ENCODE peak calls at places on chromosomes 12 and 14, in seven cellular contexts. One of them, this sample, is unnamed.

GRCh38 chr12:55842681-55843429 is at the start of gene MMP19:
- DNase-seq in HTR-8/SVneo: peak
- DNase-seq in NT2/D1: peak
- DNase-seq in psoas muscle: no peak
- DNase-seq in astrocyte: peak
- DNase-seq in coronary artery: no peak
- DNase-seq in progenitor cell of endocrine pancreas: no peak
- DNase-seq in this sample: no peak

GRCh38 chr12:71639341-71639760 is 24.3 kb downstream of the ZFC3H1 start:
- DNase-seq in HTR-8/SVneo: no peak
- DNase-seq in NT2/D1: no peak
- DNase-seq in coronary artery: no peak
- DNase-seq in astrocyte: no peak
- DNase-seq in psoas muscle: no peak
- DNase-seq in progenitor cell of endocrine pancreas: no peak
- DNase-seq in this sample: no peak

GRCh38 chr14:31083781-31084180 is 57.6 kb upstream of the STRN3 start:
- DNase-seq in NT2/D1: no peak
- DNase-seq in astrocyte: no peak
- DNase-seq in progenitor cell of endocrine pancreas: no peak
- DNase-seq in HTR-8/SVneo: no peak
- DNase-seq in psoas muscle: no peak
- DNase-seq in coronary artery: no peak
- DNase-seq in this sample: no peak

GRCh38 chr12:11584213-11584855 is 65.1 kb upstream of the ETV6 start:
- DNase-seq in psoas muscle: no peak
- DNase-seq in coronary artery: no peak
- DNase-seq in progenitor cell of endocrine pancreas: no peak
- DNase-seq in HTR-8/SVneo: no peak
- DNase-seq in NT2/D1: no peak
- DNase-seq in astrocyte: no peak
- DNase-seq in this sample: no peak

GRCh38 chr14:35213869-35214387 is 78.3 kb upstream of the PSMA6 start:
- DNase-seq in HTR-8/SVneo: peak
- DNase-seq in progenitor cell of endocrine pancreas: no peak
- DNase-seq in astrocyte: peak
- DNase-seq in coronary artery: no peak
- DNase-seq in psoas muscle: no peak
- DNase-seq in NT2/D1: no peak
- DNase-seq in this sample: no peak

GRCh38 chr12:46549527-46550265 is 177.1 kb upstream of the SLC38A2 start:
- DNase-seq in HTR-8/SVneo: no peak
- DNase-seq in NT2/D1: no peak
- DNase-seq in coronary artery: no peak
- DNase-seq in progenitor cell of endocrine pancreas: no peak
- DNase-seq in psoas muscle: no peak
- DNase-seq in astrocyte: peak
- DNase-seq in this sample: no peak

GRCh38 chr14:95465358-95465757 is 51.1 kb downstream of the SYNE3 start:
- DNase-seq in progenitor cell of endocrine pancreas: no peak
- DNase-seq in coronary artery: no peak
- DNase-seq in psoas muscle: no peak
- DNase-seq in HTR-8/SVneo: no peak
- DNase-seq in NT2/D1: no peak
- DNase-seq in astrocyte: no peak
- DNase-seq in this sample: no peak

GRCh38 chr14:69132513-69133181 is 20.3 kb downstream of the DCAF5 start:
- DNase-seq in progenitor cell of endocrine pancreas: no peak
- DNase-seq in coronary artery: no peak
- DNase-seq in NT2/D1: no peak
- DNase-seq in psoas muscle: no peak
- DNase-seq in HTR-8/SVneo: no peak
- DNase-seq in astrocyte: peak
- DNase-seq in this sample: no peak

GRCh38 chr12:23349550-23349949 is 599.9 kb downstream of the SOX5 start:
- DNase-seq in progenitor cell of endocrine pancreas: no peak
- DNase-seq in HTR-8/SVneo: no peak
- DNase-seq in astrocyte: no peak
- DNase-seq in psoas muscle: no peak
- DNase-seq in NT2/D1: no peak
- DNase-seq in coronary artery: no peak
- DNase-seq in this sample: no peak

GRCh38 chr12:123148223-123148622 is 2.7 kb downstream of the PITPNM2 start:
- DNase-seq in psoas muscle: no peak
- DNase-seq in progenitor cell of endocrine pancreas: no peak
- DNase-seq in astrocyte: no peak
- DNase-seq in coronary artery: no peak
- DNase-seq in HTR-8/SVneo: no peak
- DNase-seq in NT2/D1: no peak
- DNase-seq in this sample: no peak

GRCh38 chr14:55097894-55098560 is 31.0 kb upstream of the LGALS3 start:
- DNase-seq in HTR-8/SVneo: no peak
- DNase-seq in psoas muscle: no peak
- DNase-seq in astrocyte: no peak
- DNase-seq in progenitor cell of endocrine pancreas: no peak
- DNase-seq in coronary artery: no peak
- DNase-seq in NT2/D1: no peak
- DNase-seq in this sample: no peak

This sample was measured in NCI-H2107.